ENCODE peak calls at places on chromosome 18, in eight cellular contexts. One of them, this sample, is unnamed.
A peak's percentile ranks its signal among the peaks of the same experiment; 100 is the strongest.

GRCh38 chr18:35835838-35836237 is 136.6 kb upstream of the RMP24 start:
- ATAC-seq in Panc1: no peak
- ATAC-seq in upper lobe of left lung: no peak
- ATAC-seq in HCT116: no peak
- ATAC-seq in HepG2: no peak
- ATAC-seq in K562: no peak
- ATAC-seq in GM12878: peak; percentile 97
- ATAC-seq in GM23338: no peak
- ATAC-seq in this sample: no peak

GRCh38 chr18:23627964-23628363 is 34.7 kb downstream of the ANKRD29 start:
- ATAC-seq in K562: no peak
- ATAC-seq in HepG2: no peak
- ATAC-seq in GM23338: no peak
- ATAC-seq in Panc1: no peak
- ATAC-seq in GM12878: no peak
- ATAC-seq in HCT116: no peak
- ATAC-seq in upper lobe of left lung: no peak
- ATAC-seq in this sample: no peak

GRCh38 chr18:57353940-57354461 is 1.6 kb downstream of the ST8SIA3 start:
- ATAC-seq in Panc1: no peak
- ATAC-seq in HCT116: no peak
- ATAC-seq in GM12878: peak; percentile 42
- ATAC-seq in upper lobe of left lung: no peak
- ATAC-seq in GM23338: peak; percentile 85
- ATAC-seq in HepG2: peak; percentile 97
- ATAC-seq in K562: peak; percentile 90
- ATAC-seq in this sample: no peak

GRCh38 chr18:57640749-57641148 is 19.1 kb upstream of the NARS1 start:
- ATAC-seq in Panc1: no peak
- ATAC-seq in HCT116: no peak
- ATAC-seq in HepG2: no peak
- ATAC-seq in GM12878: no peak
- ATAC-seq in K562: no peak
- ATAC-seq in GM23338: no peak
- ATAC-seq in upper lobe of left lung: no peak
- ATAC-seq in this sample: no peak

GRCh38 chr18:47100214-47100831 is 50.0 kb downstream of the HDHD2 start:
- ATAC-seq in K562: peak; percentile 93
- ATAC-seq in upper lobe of left lung: no peak
- ATAC-seq in HepG2: peak; percentile 86
- ATAC-seq in GM23338: peak; percentile 93
- ATAC-seq in HCT116: peak; percentile 92
- ATAC-seq in GM12878: peak; percentile 89
- ATAC-seq in Panc1: peak; percentile 62
- ATAC-seq in this sample: no peak

GRCh38 chr18:8049147-8049546 is 482.0 kb downstream of the PTPRM start:
- ATAC-seq in HCT116: no peak
- ATAC-seq in upper lobe of left lung: no peak
- ATAC-seq in K562: no peak
- ATAC-seq in Panc1: no peak
- ATAC-seq in GM12878: no peak
- ATAC-seq in HepG2: no peak
- ATAC-seq in GM23338: no peak
- ATAC-seq in this sample: no peak

GRCh38 chr18:49832221-49832647 is 18.9 kb upstream of the ACAA2 start:
- ATAC-seq in HCT116: no peak
- ATAC-seq in K562: no peak
- ATAC-seq in upper lobe of left lung: no peak
- ATAC-seq in GM12878: no peak
- ATAC-seq in HepG2: peak; percentile 69
- ATAC-seq in GM23338: no peak
- ATAC-seq in Panc1: no peak
- ATAC-seq in this sample: no peak

GRCh38 chr18:2572144-2572682 is 856 bp downstream of the NDC80 start:
- ATAC-seq in upper lobe of left lung: no peak
- ATAC-seq in K562: peak; percentile 26
- ATAC-seq in HepG2: peak; percentile 7
- ATAC-seq in GM23338: no peak
- ATAC-seq in Panc1: peak; percentile 3
- ATAC-seq in GM12878: peak; percentile 16
- ATAC-seq in HCT116: no peak
- ATAC-seq in this sample: no peak

GRCh38 chr18:13395577-13395976 is 177.0 kb downstream of the LDLRAD4 start:
- ATAC-seq in GM12878: no peak
- ATAC-seq in K562: no peak
- ATAC-seq in GM23338: no peak
- ATAC-seq in HepG2: no peak
- ATAC-seq in Panc1: no peak
- ATAC-seq in HCT116: no peak
- ATAC-seq in upper lobe of left lung: no peak
- ATAC-seq in this sample: no peak

GRCh38 chr18:58277457-58277739 is 233.4 kb downstream of the NEDD4L start:
- ATAC-seq in GM12878: peak; percentile 28
- ATAC-seq in GM23338: no peak
- ATAC-seq in HepG2: no peak
- ATAC-seq in HCT116: no peak
- ATAC-seq in Panc1: peak; percentile 34
- ATAC-seq in K562: no peak
- ATAC-seq in upper lobe of left lung: no peak
- ATAC-seq in this sample: no peak

GRCh38 chr18:51108330-51108729 is 78.3 kb downstream of the SMAD4 start:
- ATAC-seq in GM12878: no peak
- ATAC-seq in HepG2: no peak
- ATAC-seq in GM23338: no peak
- ATAC-seq in Panc1: no peak
- ATAC-seq in HCT116: no peak
- ATAC-seq in K562: no peak
- ATAC-seq in upper lobe of left lung: no peak
- ATAC-seq in this sample: no peak

GRCh38 chr18:67496469-67496868 is 20.1 kb downstream of the DSEL start:
- ATAC-seq in HepG2: no peak
- ATAC-seq in HCT116: no peak
- ATAC-seq in K562: no peak
- ATAC-seq in GM23338: no peak
- ATAC-seq in Panc1: no peak
- ATAC-seq in upper lobe of left lung: no peak
- ATAC-seq in GM12878: no peak
- ATAC-seq in this sample: no peak

GRCh38 chr18:7855051-7855450 is 287.9 kb downstream of the PTPRM start:
- ATAC-seq in GM12878: no peak
- ATAC-seq in Panc1: no peak
- ATAC-seq in HepG2: no peak
- ATAC-seq in GM23338: no peak
- ATAC-seq in upper lobe of left lung: peak; percentile 53
- ATAC-seq in HCT116: no peak
- ATAC-seq in K562: no peak
- ATAC-seq in this sample: no peak

GRCh38 chr18:80033181-80034067 is 810 bp upstream of the RBFA start:
- ATAC-seq in HepG2: peak; percentile 84
- ATAC-seq in GM12878: peak; percentile 86
- ATAC-seq in Panc1: peak; percentile 89
- ATAC-seq in K562: peak; percentile 65
- ATAC-seq in GM23338: peak; percentile 82
- ATAC-seq in HCT116: peak; percentile 75
- ATAC-seq in upper lobe of left lung: peak; percentile 86
- ATAC-seq in this sample: peak; percentile 83

GRCh38 chr18:31685097-31686082 is 1.0 kb upstream of the B4GALT6 start:
- ATAC-seq in HepG2: peak; percentile 94
- ATAC-seq in GM23338: peak; percentile 74
- ATAC-seq in Panc1: peak; percentile 86
- ATAC-seq in K562: peak; percentile 80
- ATAC-seq in upper lobe of left lung: peak; percentile 79
- ATAC-seq in GM12878: peak; percentile 71
- ATAC-seq in HCT116: peak; percentile 81
- ATAC-seq in this sample: peak; percentile 85

GRCh38 chr18:13611058-13611615 is 115.2 kb downstream of the FAM210A start:
- ATAC-seq in HepG2: no peak
- ATAC-seq in K562: no peak
- ATAC-seq in HCT116: no peak
- ATAC-seq in GM12878: peak; percentile 40
- ATAC-seq in Panc1: no peak
- ATAC-seq in GM23338: peak; percentile 66
- ATAC-seq in upper lobe of left lung: peak; percentile 2
- ATAC-seq in this sample: peak; percentile 50

GRCh38 chr18:48656582-48656981 is 117.8 kb downstream of the CTIF start:
- ATAC-seq in GM23338: no peak
- ATAC-seq in GM12878: no peak
- ATAC-seq in Panc1: no peak
- ATAC-seq in HCT116: no peak
- ATAC-seq in HepG2: no peak
- ATAC-seq in K562: no peak
- ATAC-seq in upper lobe of left lung: no peak
- ATAC-seq in this sample: no peak

GRCh38 chr18:48656176-48656575 is 117.3 kb downstream of the CTIF start:
- ATAC-seq in Panc1: no peak
- ATAC-seq in K562: no peak
- ATAC-seq in GM23338: no peak
- ATAC-seq in upper lobe of left lung: no peak
- ATAC-seq in HepG2: no peak
- ATAC-seq in GM12878: no peak
- ATAC-seq in HCT116: no peak
- ATAC-seq in this sample: no peak

GRCh38 chr18:48658721-48659120 is 119.9 kb downstream of the CTIF start:
- ATAC-seq in upper lobe of left lung: no peak
- ATAC-seq in Panc1: no peak
- ATAC-seq in GM12878: no peak
- ATAC-seq in GM23338: no peak
- ATAC-seq in K562: no peak
- ATAC-seq in HCT116: no peak
- ATAC-seq in HepG2: no peak
- ATAC-seq in this sample: no peak

GRCh38 chr18:48659188-48660009 is 120.6 kb downstream of the CTIF start:
- ATAC-seq in HCT116: no peak
- ATAC-seq in GM23338: no peak
- ATAC-seq in K562: no peak
- ATAC-seq in upper lobe of left lung: no peak
- ATAC-seq in Panc1: no peak
- ATAC-seq in HepG2: no peak
- ATAC-seq in GM12878: no peak
- ATAC-seq in this sample: no peak

GRCh38 chr18:48657446-48658120 is 118.8 kb downstream of the CTIF start:
- ATAC-seq in GM12878: no peak
- ATAC-seq in Panc1: no peak
- ATAC-seq in HepG2: no peak
- ATAC-seq in K562: no peak
- ATAC-seq in upper lobe of left lung: no peak
- ATAC-seq in GM23338: no peak
- ATAC-seq in HCT116: no peak
- ATAC-seq in this sample: peak; percentile 57
- H3K4me1 ChIP-seq in GM12878: no peaks in the 10 kb centered on the region
- H3K4me1 ChIP-seq in Panc1: peaks cover 9% of the 10 kb centered on the region
- H3K4me1 ChIP-seq in HepG2: peaks cover 16% of the 10 kb centered on the region
- H3K4me1 ChIP-seq in K562: no peaks in the 10 kb centered on the region
- H3K4me1 ChIP-seq in upper lobe of left lung: peaks cover 18% of the 10 kb centered on the region
- H3K4me1 ChIP-seq in GM23338: peaks cover 4% of the 10 kb centered on the region
- H3K4me1 ChIP-seq in HCT116: peaks cover 17% of the 10 kb centered on the region
- H3K4me1 ChIP-seq in this sample: no peaks in the 10 kb centered on the region

GRCh38 chr18:54390838-54391237 is 33.1 kb downstream of the C18orf54 start:
- ATAC-seq in HepG2: no peak
- ATAC-seq in HCT116: no peak
- ATAC-seq in upper lobe of left lung: no peak
- ATAC-seq in Panc1: no peak
- ATAC-seq in K562: no peak
- ATAC-seq in GM12878: no peak
- ATAC-seq in GM23338: no peak
- ATAC-seq in this sample: no peak

GRCh38 chr18:54387631-54388030 is 29.9 kb downstream of the C18orf54 start:
- ATAC-seq in GM23338: no peak
- ATAC-seq in GM12878: no peak
- ATAC-seq in Panc1: no peak
- ATAC-seq in HCT116: peak; percentile 23
- ATAC-seq in HepG2: no peak
- ATAC-seq in upper lobe of left lung: no peak
- ATAC-seq in K562: no peak
- ATAC-seq in this sample: no peak

GRCh38 chr18:54386043-54386442 is 28.3 kb downstream of the C18orf54 start:
- ATAC-seq in HCT116: no peak
- ATAC-seq in Panc1: no peak
- ATAC-seq in GM23338: no peak
- ATAC-seq in K562: no peak
- ATAC-seq in HepG2: no peak
- ATAC-seq in GM12878: no peak
- ATAC-seq in upper lobe of left lung: no peak
- ATAC-seq in this sample: no peak

GRCh38 chr18:54389143-54389505 is 31.4 kb downstream of the C18orf54 start:
- ATAC-seq in HepG2: peak; percentile 16
- ATAC-seq in K562: no peak
- ATAC-seq in upper lobe of left lung: no peak
- ATAC-seq in HCT116: peak; percentile 31
- ATAC-seq in GM12878: peak; percentile 15
- ATAC-seq in Panc1: peak; percentile 9
- ATAC-seq in GM23338: no peak
- ATAC-seq in this sample: no peak

GRCh38 chr18:54388203-54389142 is 30.8 kb downstream of the C18orf54 start:
- ATAC-seq in HepG2: peak; percentile 92
- ATAC-seq in upper lobe of left lung: no peak
- ATAC-seq in Panc1: peak; percentile 95
- ATAC-seq in HCT116: peak; percentile 87
- ATAC-seq in GM23338: peak; percentile 90
- ATAC-seq in K562: peak; percentile 95
- ATAC-seq in GM12878: peak; percentile 94
- ATAC-seq in this sample: no peak
- TF ChIP-seq POLR2AphosphoS5 in HepG2: no peak
- TF ChIP-seq POLR2AphosphoS5 in upper lobe of left lung: no peak
- TF ChIP-seq POLR2AphosphoS5 in Panc1: no peak
- TF ChIP-seq POLR2AphosphoS5 in HCT116: peak; percentile 71
- TF ChIP-seq POLR2AphosphoS5 in GM23338: no peak
- TF ChIP-seq POLR2AphosphoS5 in K562: peak; percentile 47
- TF ChIP-seq POLR2AphosphoS5 in GM12878: no peak
- TF ChIP-seq POLR2AphosphoS5 in this sample: no peak

GRCh38 chr18:26655614-26656400 is 107.5 kb upstream of the KCTD1 start:
- ATAC-seq in HCT116: peak; percentile 82
- ATAC-seq in HepG2: peak; percentile 86
- ATAC-seq in GM12878: peak; percentile 25
- ATAC-seq in GM23338: peak; percentile 83
- ATAC-seq in upper lobe of left lung: peak; percentile 88
- ATAC-seq in Panc1: peak; percentile 92
- ATAC-seq in K562: peak; percentile 44
- ATAC-seq in this sample: peak; percentile 75
- TF ChIP-seq CTCF in HCT116: no peak
- TF ChIP-seq CTCF in HepG2: no peak
- TF ChIP-seq CTCF in GM12878: no peak
- TF ChIP-seq CTCF in GM23338: no peak
- TF ChIP-seq CTCF in upper lobe of left lung: peak; percentile 12
- TF ChIP-seq CTCF in Panc1: peak; percentile 20
- TF ChIP-seq CTCF in K562: no peak
- TF ChIP-seq CTCF in this sample: no peak

GRCh38 chr18:77088977-77089795 is 43.4 kb downstream of the MBP start:
- ATAC-seq in GM12878: no peak
- ATAC-seq in GM23338: peak; percentile 34
- ATAC-seq in upper lobe of left lung: peak; percentile 88
- ATAC-seq in HepG2: no peak
- ATAC-seq in K562: no peak
- ATAC-seq in HCT116: peak; percentile 89
- ATAC-seq in Panc1: peak; percentile 63
- ATAC-seq in this sample: no peak
- H3K4me1 ChIP-seq in GM12878: no peaks in the 10 kb centered on the region
- H3K4me1 ChIP-seq in GM23338: peaks cover 22% of the 10 kb centered on the region
- H3K4me1 ChIP-seq in upper lobe of left lung: peaks cover 45% of the 10 kb centered on the region
- H3K4me1 ChIP-seq in HepG2: peaks cover 33% of the 10 kb centered on the region
- H3K4me1 ChIP-seq in K562: no peaks in the 10 kb centered on the region
- H3K4me1 ChIP-seq in HCT116: peaks cover 69% of the 10 kb centered on the region
- H3K4me1 ChIP-seq in Panc1: peaks cover 62% of the 10 kb centered on the region
- H3K4me1 ChIP-seq in this sample: no peaks in the 10 kb centered on the region

GRCh38 chr18:22188551-22189267 is 19.3 kb downstream of the GATA6 start:
- ATAC-seq in GM12878: no peak
- ATAC-seq in GM23338: no peak
- ATAC-seq in K562: no peak
- ATAC-seq in HCT116: no peak
- ATAC-seq in HepG2: no peak
- ATAC-seq in Panc1: no peak
- ATAC-seq in upper lobe of left lung: no peak
- ATAC-seq in this sample: peak; percentile 34
- TF ChIP-seq POLR2AphosphoS5 in GM12878: no peak
- TF ChIP-seq POLR2AphosphoS5 in GM23338: no peak
- TF ChIP-seq POLR2AphosphoS5 in K562: no peak
- TF ChIP-seq POLR2AphosphoS5 in HCT116: no peak
- TF ChIP-seq POLR2AphosphoS5 in HepG2: no peak
- TF ChIP-seq POLR2AphosphoS5 in Panc1: no peak
- TF ChIP-seq POLR2AphosphoS5 in upper lobe of left lung: no peak
- TF ChIP-seq POLR2AphosphoS5 in this sample: no peak

This sample was measured in gastroesophageal sphincter.